ENCODE peak calls at places on chromosomes 12 and 14, in seven cellular contexts. O is stimulated activated CD4-positive, alpha-beta T cell treated with anti-CD3 and anti-CD28 coated beads, Interleukin-12 subunit alpha, Interleukin-12 subunit beta, amount 100 ng/mL, for 4 hours; K is T-cell; W is adrenal gland; X is nephron progenitor cell; Q is NCI-H1092; T is NCI-H2081. U is an unnamed sample.
A peak's percentile ranks its signal among the peaks of the same experiment; 100 is the strongest.

GRCh38 chr12:124744659-124745467 is 118.8 kb downstream of the SCARB1 start:
- DNase-seq in O (no peak), K (no peak), W (no peak), X (no peak), Q (no peak), T (no peak), U (no peak)

GRCh38 chr14:64878775-64879634 is 702 bp downstream of the SPTB start:
- DNase-seq in O (no peak), K (no peak), W (no peak), X (peak; percentile 44), Q (peak; percentile 4), T (peak; percentile 29), U (no peak)

GRCh38 chr12:15706010-15706676 is 83.0 kb downstream of the EPS8 start:
- DNase-seq in O (no peak), K (no peak), W (no peak), X (peak; percentile 4), Q (no peak), T (no peak), U (no peak)

GRCh38 chr14:58637391-58638230 is at the start of gene DACT1:
- DNase-seq in O (peak; percentile 61), K (peak; percentile 45), W (peak; percentile 58), X (peak; percentile 86), Q (no peak), T (peak; percentile 21), U (no peak)

GRCh38 chr12:124419292-124420040 is 124.6 kb downstream of the RFLNA start:
- DNase-seq in O (no peak), K (no peak), W (no peak), X (no peak), Q (no peak), T (no peak), U (no peak)

GRCh38 chr12:53345486-53346195 is 9.5 kb upstream of the SP7 start:
- DNase-seq in O (no peak), K (no peak), W (peak; percentile 21), X (peak; percentile 35), Q (no peak), T (no peak), U (no peak)

GRCh38 chr14:22547309-22547947 is 41.6 kb downstream of the DAD1 start:
- DNase-seq in O (no peak), K (peak; percentile 54), W (no peak), X (no peak), Q (no peak), T (no peak), U (no peak)

GRCh38 chr12:97375310-97375709 is 87.3 kb upstream of the RMST start:
- DNase-seq in O (no peak), K (no peak), W (no peak), X (no peak), Q (no peak), T (no peak), U (no peak)

GRCh38 chr14:105178069-105178867 is 2.8 kb downstream of the NUDT14 start:
- DNase-seq in O (no peak), K (no peak), W (no peak), X (no peak), Q (no peak), T (peak; percentile 38), U (no peak)

GRCh38 chr12:123657211-123657610 is 13.7 kb upstream of the TCTN2 start:
- DNase-seq in O (no peak), K (no peak), W (no peak), X (no peak), Q (no peak), T (no peak), U (no peak)

GRCh38 chr12:93742086-93742934 is 65.1 kb downstream of the CRADD start:
- DNase-seq in O (peak; percentile 43), K (peak; percentile 40), W (peak; percentile 85), X (peak; percentile 65), Q (peak; percentile 28), T (peak; percentile 39), U (peak; percentile 67)

GRCh38 chr12:123085730-123086487 is 65.0 kb downstream of the PITPNM2 start:
- DNase-seq in O (no peak), K (no peak), W (peak; percentile 92), X (no peak), Q (no peak), T (no peak), U (no peak)

GRCh38 chr14:105891631-105892452 is 365.5 kb downstream of the TMEM121 start:
- DNase-seq in O (no peak), K (no peak), W (no peak), X (no peak), Q (no peak), T (no peak), U (no peak)

GRCh38 chr14:101821528-101821927 is 60.0 kb downstream of the PPP2R5C start:
- DNase-seq in O (no peak), K (peak; percentile 73), W (no peak), X (no peak), Q (no peak), T (no peak), U (no peak)

GRCh38 chr12:13452955-13453570 is 256.5 kb downstream of the EMP1 start:
- DNase-seq in O (no peak), K (no peak), W (no peak), X (no peak), Q (no peak), T (no peak), U (no peak)

GRCh38 chr12:57551637-57552305 is 1.9 kb downstream of the KIF5A start:
- DNase-seq in O (no peak), K (no peak), W (no peak), X (no peak), Q (no peak), T (no peak), U (no peak)

GRCh38 chr14:100748403-100748802 is 21.7 kb downstream of the DLK1 start:
- DNase-seq in O (no peak), K (no peak), W (no peak), X (no peak), Q (no peak), T (no peak), U (no peak)

GRCh38 chr12:627863-628805 is 35.1 kb downstream of the NINJ2 start:
- DNase-seq in O (no peak), K (no peak), W (no peak), X (peak; percentile 26), Q (no peak), T (no peak), U (no peak)

U was measured in NCI-H1417 treated with DMSO at 0.1 percent for 48 hours.